ENCODE peak calls at places on chromosomes 5 and 9, in seven cellular contexts. Z is SW480; K is stimulated activated CD8-positive, alpha-beta memory T cell treated with anti-CD3 and anti-CD28 coated beads, Interleukin-4, amount 100 ng/mL, for 48 hours; O is activated CD4-positive, alpha-beta T cell treated with anti-CD3 and anti-CD28 coated beads, Interleukin-2, amount 50 U/mL, for 48 hours; L is ACHN; A is NCI-H1436; P is memory B cell. Y is an unnamed sample.

GRCh38 chr5:89351975-89352374 is 469.0 kb upstream of the MEF2C start:
- DNase-seq in Z (no peak), K (no peak), O (no peak), L (no peak), A (no peak), P (no peak), Y (no peak)

GRCh38 chr5:58671155-58671554 is 88.3 kb downstream of the RAB3C start:
- DNase-seq in Z (no peak), K (no peak), O (no peak), L (no peak), A (no peak), P (no peak), Y (no peak)

GRCh38 chr9:70601000-70601929 is 186.8 kb upstream of the KLF9 start:
- DNase-seq in Z (peak), K (no peak), O (no peak), L (no peak), A (no peak), P (no peak), Y (no peak)

GRCh38 chr9:97982719-97983523 is at the start of gene ANP32B:
- DNase-seq in Z (peak), K (peak), O (peak), L (peak), A (peak), P (peak), Y (peak)

GRCh38 chr5:133969654-133970324 is 1.4 kb upstream of the C5orf15 start:
- DNase-seq in Z (no peak), K (no peak), O (no peak), L (peak), A (no peak), P (no peak), Y (no peak)

GRCh38 chr9:128607642-128608350 is 48.9 kb downstream of the DYNC2I2 start:
- DNase-seq in Z (no peak), K (no peak), O (no peak), L (no peak), A (no peak), P (no peak), Y (no peak)

GRCh38 chr9:5336683-5337082 is 3.0 kb downstream of the RLN1 start:
- DNase-seq in Z (no peak), K (no peak), O (no peak), L (no peak), A (no peak), P (no peak), Y (no peak)

GRCh38 chr9:127078988-127079387 is 43.4 kb downstream of the ANGPTL2 start:
- DNase-seq in Z (peak), K (no peak), O (no peak), L (no peak), A (no peak), P (no peak), Y (no peak)

GRCh38 chr5:163571755-163572154 is 66.3 kb downstream of the MAT2B start:
- DNase-seq in Z (peak), K (no peak), O (no peak), L (peak), A (no peak), P (no peak), Y (no peak)

GRCh38 chr5:168014423-168014822 is 277.0 kb upstream of the WWC1 start:
- DNase-seq in Z (no peak), K (no peak), O (no peak), L (no peak), A (no peak), P (no peak), Y (no peak)

GRCh38 chr5:99061711-99062110 is 132.9 kb upstream of the CHD1 start:
- DNase-seq in Z (no peak), K (no peak), O (no peak), L (peak), A (no peak), P (no peak), Y (no peak)

GRCh38 chr5:158877124-158877581 is 222.6 kb downstream of the EBF1 start:
- DNase-seq in Z (no peak), K (no peak), O (no peak), L (no peak), A (no peak), P (no peak), Y (no peak)

GRCh38 chr5:159104058-159104651 is 4.4 kb upstream of the EBF1 start:
- DNase-seq in Z (no peak), K (no peak), O (no peak), L (no peak), A (no peak), P (no peak), Y (no peak)

GRCh38 chr9:127492616-127493015 is 41.3 kb downstream of the LRSAM1 start:
- DNase-seq in Z (no peak), K (no peak), O (no peak), L (no peak), A (no peak), P (no peak), Y (no peak)

GRCh38 chr5:132199116-132199680 is 28.5 kb downstream of the P4HA2 start:
- DNase-seq in Z (no peak), K (no peak), O (no peak), L (no peak), A (no peak), P (no peak), Y (no peak)

GRCh38 chr5:80204808-80205614 is 50.8 kb downstream of the SERINC5 start:
- DNase-seq in Z (no peak), K (no peak), O (no peak), L (no peak), A (no peak), P (no peak), Y (no peak)

GRCh38 chr9:26670052-26670640 is 222.5 kb downstream of the CAAP1 start:
- DNase-seq in Z (peak), K (no peak), O (no peak), L (no peak), A (no peak), P (no peak), Y (no peak)

GRCh38 chr5:72597456-72597948 is 90.3 kb upstream of the ZNF366 start:
- DNase-seq in Z (peak), K (no peak), O (no peak), L (peak), A (no peak), P (no peak), Y (no peak)

GRCh38 chr5:169063269-169063919 is 237.5 kb downstream of the SLIT3 start:
- DNase-seq in Z (peak), K (no peak), O (no peak), L (no peak), A (no peak), P (no peak), Y (no peak)

GRCh38 chr9:112570731-112571167 is 84.1 kb downstream of the KIAA1958 start:
- DNase-seq in Z (no peak), K (no peak), O (no peak), L (no peak), A (no peak), P (no peak), Y (no peak)

GRCh38 chr9:36134761-36135505 is 1.6 kb upstream of the GLIPR2 start:
- DNase-seq in Z (no peak), K (no peak), O (no peak), L (no peak), A (no peak), P (no peak), Y (no peak)